ENCODE peak calls at places on chromosomes 11 and 22, in nine cellular contexts. T, L, Z, D, B, S, Y, H and K are unnamed samples.
A peak's percentile ranks its signal among the peaks of the same experiment; 100 is the strongest.

GRCh38 chr11:44626645-44627044 is 61.2 kb downstream of the CD82 start:
- DNase-seq in L (no peak), Y (no peak), D (no peak), H (no peak), B (no peak), S (peak; percentile 74), T (no peak), Z (no peak), K (no peak)

GRCh38 chr11:33920838-33921613 is 29.1 kb upstream of the LMO2 start:
- DNase-seq in D (no peak), B (no peak), T (peak; percentile 51), S (no peak), H (no peak), Z (no peak), Y (peak; percentile 5), L (peak; percentile 44), K (no peak)

GRCh38 chr11:87917111-87917510 is 258.1 kb downstream of the RAB38 start:
- DNase-seq in H (no peak), Z (no peak), L (no peak), T (no peak), B (no peak), D (no peak), Y (no peak), S (no peak), K (no peak)

GRCh38 chr11:119509969-119510401 is 87.0 kb upstream of the THY1 start:
- DNase-seq in Z (peak; percentile 62), Y (peak; percentile 88), H (no peak), L (no peak), S (no peak), B (no peak), T (peak; percentile 78), D (peak; percentile 71), K (no peak)

GRCh38 chr22:43669190-43669589 is 142.9 kb downstream of the EFCAB6 start:
- DNase-seq in Z (no peak), T (no peak), H (no peak), Y (no peak), D (no peak), L (no peak), S (no peak), B (no peak), K (no peak)

GRCh38 chr11:15816270-15816871 is 540.0 kb downstream of the SOX6 start:
- DNase-seq in T (no peak), Z (peak; percentile 56), L (no peak), B (no peak), D (peak; percentile 95), Y (peak; percentile 95), S (peak; percentile 86), H (no peak), K (no peak)

GRCh38 chr11:78181155-78181554 is 7.3 kb downstream of the KCTD21 start:
- DNase-seq in H (no peak), L (no peak), B (no peak), Z (no peak), T (no peak), D (peak; percentile 65), Y (no peak), S (no peak), K (no peak)

GRCh38 chr22:26660961-26661578 is 3.7 kb downstream of the MIAT start:
- DNase-seq in H (no peak), B (no peak), L (no peak), S (no peak), D (no peak), Y (no peak), T (no peak), Z (no peak), K (no peak)

GRCh38 chr11:134360050-134360835 is 28.5 kb downstream of the GLB1L2 start:
- DNase-seq in S (no peak), Y (peak; percentile 43), Z (no peak), L (peak; percentile 26), H (peak; percentile 86), T (peak; percentile 91), B (peak; percentile 98), D (peak; percentile 80), K (peak; percentile 94)

DNA sequence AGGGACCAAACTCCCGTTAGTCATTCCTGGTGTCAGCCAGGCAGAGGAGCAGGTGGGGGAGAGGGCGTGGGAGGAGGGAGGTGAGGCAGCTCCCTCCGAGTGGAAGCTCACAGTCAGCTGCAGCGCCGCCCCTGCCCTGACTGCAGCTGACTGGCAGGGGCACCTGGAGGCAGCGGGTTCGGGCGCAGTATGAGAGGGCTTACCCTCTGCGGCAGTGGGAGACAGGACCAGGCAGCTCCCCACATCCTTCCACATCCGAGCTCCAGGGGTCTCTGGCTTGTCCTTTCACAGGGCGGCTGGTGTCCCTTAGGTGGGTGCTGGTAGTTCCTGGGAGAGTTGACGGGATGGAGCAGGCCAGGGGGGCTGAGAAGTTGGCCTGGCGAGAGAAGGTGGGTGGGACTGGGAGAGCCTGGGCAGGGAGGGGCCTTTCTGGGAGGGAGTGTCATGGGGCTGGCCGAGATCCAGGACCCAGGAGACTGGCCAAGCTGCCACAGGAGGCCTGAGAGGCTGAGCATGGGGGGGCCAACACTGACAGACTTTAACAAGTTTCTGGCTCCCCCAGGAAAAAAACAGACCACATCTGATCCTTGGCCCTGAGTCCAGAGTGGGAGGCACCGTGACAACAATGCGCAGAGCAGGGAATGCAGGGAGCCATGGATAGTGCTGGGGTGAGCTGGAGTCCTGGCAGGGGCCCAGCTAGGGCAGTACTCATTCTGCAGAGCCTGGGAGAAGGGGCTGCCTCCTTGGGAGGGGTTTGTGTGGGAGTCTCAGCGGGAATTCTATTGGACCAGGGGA is 4.9 kb downstream of the ADORA2A start:
- DNase-seq in D (peak; percentile 63), L (no peak), Y (peak; percentile 60), H (peak; percentile 79), Z (no peak), T (no peak), S (no peak), B (no peak), K (no peak)
- TF ChIP-seq CTCF in D (no peak), L (no peak), Y (no peak), H (no peak), Z (no peak), T (no peak), S (no peak), B (no peak), K (no peak)

GRCh38 chr22:22978637-22979036 is 91.0 kb downstream of the IGLL5 start:
- DNase-seq in H (no peak), Y (no peak), L (no peak), Z (no peak), S (no peak), T (no peak), D (no peak), B (no peak), K (no peak)

GRCh38 chr22:22974156-22974555 is 86.5 kb downstream of the IGLL5 start:
- DNase-seq in H (no peak), B (no peak), Y (no peak), D (no peak), S (no peak), Z (no peak), T (no peak), L (no peak), K (no peak)

GRCh38 chr22:22974795-22975580 is 87.4 kb downstream of the IGLL5 start:
- DNase-seq in H (no peak), B (no peak), S (no peak), L (no peak), T (no peak), Y (no peak), D (no peak), Z (no peak), K (no peak)

GRCh38 chr22:22977479-22978200 is 90.0 kb downstream of the IGLL5 start:
- DNase-seq in H (no peak), B (no peak), T (no peak), Y (no peak), D (no peak), Z (no peak), S (no peak), L (no peak), K (no peak)

DNA sequence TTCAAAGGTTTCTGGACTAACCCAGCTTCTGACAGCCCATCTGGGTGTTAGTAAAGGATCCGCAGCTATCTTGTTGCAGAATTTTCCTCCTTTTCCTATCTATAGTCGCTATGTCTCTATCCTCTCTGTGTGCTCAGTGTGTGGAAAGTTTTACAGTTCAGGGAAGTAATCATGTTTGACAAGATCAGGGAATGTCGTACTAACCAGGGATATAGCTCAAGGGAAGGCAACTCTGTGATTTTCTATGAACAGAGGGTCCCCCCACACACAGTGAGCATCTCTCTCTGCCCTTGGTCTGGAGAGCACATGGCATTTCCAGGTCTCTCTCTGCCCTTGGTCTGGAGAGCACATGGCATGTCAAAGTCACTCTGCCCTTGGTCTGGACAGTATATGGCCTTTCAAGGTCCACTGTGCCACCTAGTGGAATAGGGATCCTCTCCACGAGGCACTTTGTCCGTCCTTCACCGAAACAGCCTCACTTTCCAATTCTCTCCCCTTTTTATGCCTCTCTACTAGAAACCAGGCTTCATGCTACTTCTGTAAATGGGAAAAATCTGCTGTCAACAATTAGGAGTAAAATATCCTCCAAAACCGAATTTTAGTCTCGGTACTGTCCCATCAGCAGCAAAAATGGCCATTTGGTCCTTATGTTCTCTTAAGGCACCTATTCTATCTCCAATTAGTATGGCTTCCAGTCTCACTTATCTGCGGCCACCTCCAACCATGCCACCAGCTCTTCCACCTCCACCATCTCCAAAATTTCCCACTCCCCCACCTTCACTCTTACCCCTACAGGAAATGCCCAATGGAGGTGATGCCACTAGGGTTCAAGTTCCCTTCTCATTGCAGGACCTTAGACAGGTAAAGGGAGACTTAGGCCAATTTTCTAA is 88.7 kb downstream of the IGLL5 start:
- DNase-seq in B (no peak), L (no peak), H (no peak), Z (no peak), Y (no peak), S (no peak), D (no peak), T (no peak), K (no peak)
- TF ChIP-seq CTCF in B (no peak), L (no peak), H (peak; percentile 47), Z (no peak), Y (no peak), S (no peak), D (no peak), T (no peak), K (no peak)

GRCh38 chr22:23409976-23410375 is 170.1 kb downstream of the IGLL1 start:
- DNase-seq in L (no peak), S (no peak), B (no peak), H (no peak), D (no peak), Z (no peak), Y (no peak), T (no peak), K (no peak)

GRCh38 chr22:23414727-23415489 is 165.2 kb downstream of the IGLL1 start:
- DNase-seq in T (no peak), Z (no peak), L (no peak), S (no peak), D (no peak), B (no peak), Y (no peak), H (no peak), K (no peak)

GRCh38 chr22:23411739-23412138 is 168.4 kb downstream of the IGLL1 start:
- DNase-seq in H (no peak), Y (no peak), D (no peak), B (no peak), Z (no peak), T (no peak), L (no peak), S (no peak), K (no peak)

GRCh38 chr22:23408321-23408720 is 171.8 kb downstream of the IGLL1 start:
- DNase-seq in Y (no peak), H (no peak), B (no peak), S (no peak), T (no peak), L (no peak), Z (no peak), D (no peak), K (no peak)

GRCh38 chr22:23410411-23410810 is 169.7 kb downstream of the IGLL1 start:
- DNase-seq in Z (no peak), B (no peak), S (no peak), T (no peak), D (no peak), L (no peak), Y (no peak), H (no peak), K (no peak)
- TF ChIP-seq CTCF in Z (no peak), B (no peak), S (no peak), T (no peak), D (no peak), L (no peak), Y (no peak), H (no peak), K (no peak)

GRCh38 chr11:66976048-66976467 is 954 bp downstream of the C11orf86 start:
- DNase-seq in S (no peak), H (no peak), B (peak; percentile 76), L (no peak), Z (no peak), D (peak; percentile 35), Y (no peak), T (peak; percentile 56), K (peak; percentile 79)
- TF ChIP-seq CTCF in S (peak; percentile 37), H (peak; percentile 73), B (peak; percentile 78), L (no peak), Z (peak; percentile 70), D (peak; percentile 79), Y (peak; percentile 87), T (peak; percentile 57), K (peak; percentile 85)